ENCODE peak calls at places on chromosomes 7 and 10, in six cellular contexts. M, F, X, A, G and R are unnamed samples. For H3K4me1, the result is how much of the 10 kb centered on the place peaks cover.

GRCh38 chr7:47552631-47553030 is 29.3 kb downstream of the TNS3 start:
- DNase-seq in M (no peak), F (peak), X (no peak), A (peak), G (no peak), R (no peak)

GRCh38 chr7:140673063-140673769 is 471 bp downstream of the ADCK2 start:
- DNase-seq in M (peak), F (no peak), X (no peak), A (no peak), G (peak), R (peak)

GRCh38 chr10:128186959-128187787 is 61.0 kb upstream of the MKI67 start:
- DNase-seq in M (no peak), F (no peak), X (no peak), A (no peak), G (no peak), R (no peak)

GRCh38 chr7:158975526-158976467 is 119.4 kb downstream of the DYNC2I1 start:
- DNase-seq in M (peak), F (no peak), X (no peak), A (peak), G (peak), R (no peak)

GRCh38 chr7:25009271-25009670 is 29.3 kb upstream of the OSBPL3 start:
- DNase-seq in M (no peak), F (peak), X (no peak), A (peak), G (peak), R (no peak)

GRCh38 chr7:105188201-105188600 is 174.2 kb downstream of the KMT2E start:
- DNase-seq in M (no peak), F (peak), X (no peak), A (peak), G (no peak), R (no peak)

GRCh38 chr10:47031953-47032465 is 120.8 kb downstream of the PTPN20 start:
- DNase-seq in M (no peak), F (peak), X (no peak), A (no peak), G (no peak), R (no peak)

GRCh38 chr7:35983585-35983984 is 169.5 kb upstream of the EEPD1 start:
- DNase-seq in M (no peak), F (no peak), X (no peak), A (no peak), G (no peak), R (no peak)

GRCh38 chr10:46096426-46096825 is 50.4 kb upstream of the MSMB start:
- DNase-seq in M (peak), F (peak), X (no peak), A (peak), G (peak), R (no peak)

GRCh38 chr7:150972094-150972493 is 6.0 kb downstream of the KCNH2 start:
- DNase-seq in M (no peak), F (peak), X (no peak), A (no peak), G (no peak), R (no peak)

GRCh38 chr7:151844828-151845200 is 32.1 kb downstream of the PRKAG2 start:
- DNase-seq in M (no peak), F (no peak), X (no peak), A (no peak), G (no peak), R (no peak)

GRCh38 chr10:132879408-132880147 is 62.8 kb downstream of the CFAP46 start:
- DNase-seq in M (no peak), F (no peak), X (no peak), A (no peak), G (no peak), R (no peak)

GRCh38 chr10:110425684-110426293 is 71.9 kb upstream of the DUSP5 start:
- DNase-seq in M (peak), F (peak), X (no peak), A (peak), G (no peak), R (no peak)

GRCh38 chr7:6536899-6537298 is 14.4 kb downstream of the GRID2IP start:
- DNase-seq in M (peak), F (no peak), X (peak), A (no peak), G (no peak), R (no peak)

GRCh38 chr10:14953452-14954000 is 370 bp downstream of the DCLRE1C start:
- DNase-seq in M (peak), F (peak), X (no peak), A (peak), G (peak), R (no peak)

GRCh38 chr7:118185163-118185860 is 1.3 kb downstream of the LSM8 start:
- DNase-seq in M (peak), F (peak), X (no peak), A (peak), G (no peak), R (no peak)

GRCh38 chr7:40400525-40400924 is 265.7 kb downstream of the SUGCT start:
- DNase-seq in M (no peak), F (no peak), X (no peak), A (no peak), G (no peak), R (no peak)
- H3K4me3 ChIP-seq in M (no peak), F (no peak), X (no peak), A (no peak), G (no peak), R (no peak)

GRCh38 chr7:94045566-94045965 is 41.4 kb upstream of the BET1 start:
- DNase-seq in M (no peak), F (no peak), X (no peak), A (no peak), G (no peak), R (no peak)

GRCh38 chr7:94047965-94048364 is 43.8 kb upstream of the BET1 start:
- DNase-seq in M (no peak), F (no peak), X (no peak), A (no peak), G (no peak), R (no peak)

GRCh38 chr7:94042381-94042780 is 38.2 kb upstream of the BET1 start:
- DNase-seq in M (no peak), F (no peak), X (no peak), A (no peak), G (no peak), R (no peak)

GRCh38 chr7:94043299-94043698 is 39.1 kb upstream of the BET1 start:
- DNase-seq in M (no peak), F (peak), X (no peak), A (peak), G (no peak), R (no peak)

GRCh38 chr7:94044806-94045205 is 40.7 kb upstream of the BET1 start:
- DNase-seq in M (no peak), F (no peak), X (no peak), A (no peak), G (no peak), R (no peak)
- H2BK5ac ChIP-seq in M (no peak), F (no peak), X (no peak), A (no peak), G (no peak), R (no peak)

GRCh38 chr7:573496-574295 is 54.0 kb upstream of the PDGFA start:
- DNase-seq in M (no peak), F (no peak), X (no peak), A (no peak), G (no peak), R (no peak)

GRCh38 chr7:570801-571070 is 51.1 kb upstream of the PDGFA start:
- DNase-seq in M (no peak), F (no peak), X (no peak), A (no peak), G (no peak), R (no peak)

GRCh38 chr7:571096-572012 is 51.7 kb upstream of the PDGFA start:
- DNase-seq in M (no peak), F (no peak), X (no peak), A (no peak), G (no peak), R (no peak)

GRCh38 chr7:572668-573495 is 53.2 kb upstream of the PDGFA start:
- DNase-seq in M (no peak), F (no peak), X (peak), A (no peak), G (no peak), R (no peak)

DNA sequence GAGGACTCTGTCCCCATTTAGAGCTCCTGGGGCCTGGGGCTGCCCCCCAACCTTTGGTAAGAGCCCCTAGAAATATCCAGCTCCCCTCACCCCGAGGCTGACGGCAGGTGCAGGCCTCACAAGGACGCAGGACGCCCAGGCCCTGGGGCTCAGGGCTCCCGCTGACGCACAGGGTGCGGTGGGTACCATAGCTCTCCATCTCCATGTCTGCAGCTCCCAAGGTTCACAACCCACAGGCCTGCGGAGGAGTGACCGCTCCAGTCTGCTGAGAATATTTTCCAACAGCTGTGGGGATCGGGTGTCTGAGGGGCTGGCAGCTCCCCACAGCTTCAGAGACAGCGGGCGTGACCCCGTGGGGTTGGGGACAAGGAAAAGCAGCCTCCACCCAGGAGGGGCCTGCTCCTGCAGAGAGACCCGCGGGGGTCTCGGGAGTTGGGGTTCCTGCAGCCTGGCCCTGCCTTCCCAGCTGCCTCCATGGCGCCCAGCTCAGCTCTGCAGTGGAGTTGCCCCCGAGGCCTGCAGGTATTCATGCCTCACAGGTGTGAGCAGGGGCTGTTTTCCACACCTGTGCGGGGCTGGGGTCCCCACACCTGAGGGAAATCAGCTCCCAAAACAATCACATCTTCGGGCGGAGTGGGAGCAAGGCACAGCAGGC is 52.5 kb upstream of the PDGFA start:
- DNase-seq in M (no peak), F (no peak), X (no peak), A (no peak), G (no peak), R (no peak)
- H3K4me1 ChIP-seq in M (under half), F (under half), X (under half), A (under half), G (under half), R (under half)

GRCh38 chr7:15685358-15686181 is 913 bp downstream of the MEOX2 start:
- DNase-seq in M (peak), F (peak), X (no peak), A (peak), G (no peak), R (peak)
- H3K4me3 ChIP-seq in M (no peak), F (no peak), X (peak), A (peak), G (peak), R (peak)